ENCODE peak calls at places on chromosomes 7 and 10, in ten cellular contexts. X is adipocyte; Y is ELR; Z is sigmoid colon; A is activated CD4-positive, alpha-beta T cell treated with anti-CD3 and anti-CD28 coated beads, Interleukin-2, amount 50 U/mL, for 24 hours; U is HFFc6; W is GF-D8; K is activated naive CD8-positive, alpha-beta T cell treated with anti-CD3 and anti-CD28 coated beads, Interleukin-2, amount 10 ng/mL, durations not matched to agents 7 days and 5 days; M is NCI-H2029; O is thoracic aorta. T is an unnamed sample.
A peak's percentile ranks its signal among the peaks of the same experiment; 100 is the strongest.

GRCh38 chr7:17598846-17599245 is 300.4 kb downstream of the AHR start:
- DNase-seq in X (no peak), Y (peak; percentile 58), Z (no peak), A (no peak), U (peak; percentile 22), W (no peak), K (no peak), M (no peak), O (no peak), T (no peak)

GRCh38 chr7:2757361-2757903 is 69.4 kb downstream of the AMZ1 start:
- DNase-seq in X (peak; percentile 74), Y (peak; percentile 79), Z (peak; percentile 93), A (no peak), U (peak; percentile 69), W (no peak), K (no peak), M (peak; percentile 54), O (peak; percentile 46), T (no peak)

GRCh38 chr7:111535142-111535541 is 27.1 kb downstream of the IMMP2L start:
- DNase-seq in X (no peak), Y (no peak), Z (no peak), A (no peak), U (no peak), W (peak; percentile 20), K (no peak), M (no peak), O (no peak), T (no peak)

GRCh38 chr7:112897839-112898431 is 107.7 kb upstream of the TMEM168 start:
- DNase-seq in X (no peak), Y (no peak), Z (no peak), A (no peak), U (no peak), W (no peak), K (no peak), M (no peak), O (no peak), T (no peak)

GRCh38 chr10:71433116-71433982 is 36.6 kb downstream of the CDH23 start:
- DNase-seq in X (no peak), Y (no peak), Z (no peak), A (no peak), U (peak; percentile 3), W (no peak), K (no peak), M (no peak), O (no peak), T (peak; percentile 11)

GRCh38 chr7:23546897-23547572 is 15.3 kb upstream of the TRA2A start:
- DNase-seq in X (peak; percentile 94), Y (peak; percentile 93), Z (peak; percentile 86), A (peak; percentile 32), U (peak; percentile 88), W (peak; percentile 76), K (peak; percentile 65), M (peak; percentile 51), O (no peak), T (peak; percentile 26)

GRCh38 chr7:133650067-133650466 is 397.2 kb downstream of the EXOC4 start:
- DNase-seq in X (peak; percentile 87), Y (no peak), Z (no peak), A (no peak), U (no peak), W (no peak), K (no peak), M (no peak), O (no peak), T (no peak)

GRCh38 chr7:30034501-30034900 is 6.3 kb downstream of the PLEKHA8 start:
- DNase-seq in X (no peak), Y (no peak), Z (no peak), A (no peak), U (no peak), W (no peak), K (no peak), M (no peak), O (no peak), T (no peak)

GRCh38 chr10:113097046-113097415 is 147.0 kb downstream of the TCF7L2 start:
- DNase-seq in X (no peak), Y (no peak), Z (no peak), A (no peak), U (no peak), W (no peak), K (no peak), M (no peak), O (no peak), T (no peak)

GRCh38 chr10:48496831-48497792 is 107.8 kb downstream of the ARHGAP22 start:
- DNase-seq in X (peak; percentile 76), Y (peak; percentile 82), Z (no peak), A (no peak), U (peak; percentile 72), W (no peak), K (no peak), M (no peak), O (no peak), T (no peak)

GRCh38 chr7:56074371-56074791 is 10.3 kb downstream of the SUMF2 start:
- DNase-seq in X (peak; percentile 93), Y (peak; percentile 87), Z (peak; percentile 96), A (peak; percentile 45), U (peak; percentile 79), W (peak; percentile 30), K (peak; percentile 67), M (peak; percentile 78), O (peak; percentile 84), T (peak; percentile 49)

GRCh38 chr10:122419016-122419415 is 35.4 kb upstream of the ARMS2 start:
- DNase-seq in X (peak; percentile 29), Y (no peak), Z (no peak), A (no peak), U (no peak), W (no peak), K (no peak), M (no peak), O (no peak), T (no peak)